ENCODE peak calls at places on chromosomes 5 and 9, in six cellular contexts. P is pons, N is neuronal stem cell, E is left kidney, L is T-helper 9 cell, X is NCI-H1417. J is an unnamed sample.

GRCh38 chr9:33415152-33416038 is 13.0 kb upstream of the AQP7 start:
- DNase-seq in P (peak; percentile 46), N (peak; percentile 51), E (peak; percentile 79), L (peak; percentile 98), X (peak; percentile 82), J (peak; percentile 72)

GRCh38 chr9:123425261-123425821 is 69.3 kb downstream of the CRB2 start:
- DNase-seq in P (peak; percentile 48), N (no peak), E (no peak), L (no peak), X (no peak), J (peak; percentile 75)

GRCh38 chr5:160621503-160621902 is 199.8 kb downstream of the PTTG1 start:
- DNase-seq in P (no peak), N (no peak), E (no peak), L (no peak), X (no peak), J (no peak)

GRCh38 chr9:68515304-68516017 is 25.2 kb downstream of the TMEM252 start:
- DNase-seq in P (no peak), N (no peak), E (no peak), L (no peak), X (no peak), J (peak; percentile 77)

GRCh38 chr5:68378204-68378830 is 162.8 kb downstream of the PIK3R1 start:
- DNase-seq in P (no peak), N (no peak), E (no peak), L (no peak), X (no peak), J (no peak)

GRCh38 chr9:104227108-104227507 is 133.0 kb downstream of the SMC2 start:
- DNase-seq in P (no peak), N (no peak), E (no peak), L (no peak), X (no peak), J (no peak)

GRCh38 chr5:142290574-142291299 is 34.1 kb downstream of the SPRY4 start:
- DNase-seq in P (no peak), N (no peak), E (peak; percentile 84), L (no peak), X (peak; percentile 59), J (no peak)

GRCh38 chr9:114364123-114364522 is 23.7 kb downstream of the AKNA start:
- DNase-seq in P (no peak), N (no peak), E (no peak), L (no peak), X (no peak), J (peak; percentile 3)

GRCh38 chr9:15293727-15294405 is 13.2 kb downstream of the TTC39B start:
- DNase-seq in P (peak; percentile 34), N (no peak), E (peak; percentile 78), L (peak; percentile 20), X (peak; percentile 16), J (peak; percentile 57)

GRCh38 chr9:16873131-16873787 is 2.8 kb upstream of the BNC2 start:
- DNase-seq in P (no peak), N (no peak), E (no peak), L (no peak), X (no peak), J (no peak)

GRCh38 chr5:173984218-173984617 is 4.8 kb upstream of the C5orf47 start:
- DNase-seq in P (no peak), N (no peak), E (peak; percentile 49), L (no peak), X (peak; percentile 3), J (no peak)